ENCODE peak calls at places on chromosome 4, in four cellular contexts. V is body of pancreas, H is left lung, T is MCF 10A. B is an unnamed sample.

GRCh38 chr4:23368081-23368697 is 521.7 kb downstream of the PPARGC1A start:
- DNase-seq in V (no peak), T (peak), H (no peak), B (no peak)

GRCh38 chr4:126775485-126776106 is 857.2 kb upstream of the INTU start:
- DNase-seq in T (no peak), H (no peak), V (no peak), B (no peak)

GRCh38 chr4:157810137-157810774 is 362.6 kb downstream of the GASK1B start:
- DNase-seq in T (peak), H (no peak), V (no peak), B (no peak)

GRCh38 chr4:19831644-19832285 is 419.9 kb upstream of the SLIT2 start:
- DNase-seq in V (no peak), H (no peak), T (no peak), B (no peak)

GRCh38 chr4:176745902-176746301 is 46.8 kb downstream of the VEGFC start:
- DNase-seq in T (no peak), H (no peak), V (no peak), B (no peak)

GRCh38 chr4:154471924-154472323 is 19.7 kb downstream of the DCHS2 start:
- DNase-seq in V (no peak), H (no peak), T (peak), B (no peak)

GRCh38 chr4:149161247-149161646 is 654.4 kb downstream of the IQCM start:
- DNase-seq in V (no peak), T (peak), H (no peak), B (no peak)

GRCh38 chr4:17286737-17287460 is 225.0 kb downstream of the QDPR start:
- DNase-seq in V (no peak), T (no peak), H (no peak), B (no peak)

GRCh38 chr4:20194079-20195013 is 57.4 kb upstream of the SLIT2 start:
- DNase-seq in H (no peak), V (no peak), T (peak), B (no peak)

GRCh38 chr4:85543832-85544231 is 68.9 kb downstream of the ARHGAP24 start:
- DNase-seq in T (peak), H (no peak), V (no peak), B (no peak)

GRCh38 chr4:122617597-122618593 is 3.0 kb downstream of the IL21 start:
- DNase-seq in V (no peak), T (no peak), H (no peak), B (no peak)

GRCh38 chr4:61426229-61426628 is 226.1 kb downstream of the ADGRL3 start:
- DNase-seq in V (no peak), T (peak), H (no peak), B (no peak)

GRCh38 chr4:117467404-117467803 is 382.0 kb upstream of the TRAM1L1 start:
- DNase-seq in T (no peak), H (no peak), V (no peak), B (no peak)

GRCh38 chr4:3420956-3421355 is 20.8 kb upstream of the HGFAC start:
- DNase-seq in H (peak), T (no peak), V (no peak), B (no peak)

GRCh38 chr4:38581708-38582107 is 82.3 kb upstream of the KLF3 start:
- DNase-seq in T (no peak), H (no peak), V (no peak), B (no peak)

GRCh38 chr4:30763337-30763736 is 43.2 kb downstream of the PCDH7 start:
- DNase-seq in V (no peak), T (peak), H (no peak), B (no peak)

GRCh38 chr4:150237110-150237852 is 159.0 kb downstream of the DCLK2 start:
- DNase-seq in H (no peak), V (no peak), T (peak), B (no peak)

GRCh38 chr4:165027762-165028402 is 3.9 kb upstream of the TRIM60 start:
- DNase-seq in T (peak), V (no peak), H (no peak), B (no peak)

GRCh38 chr4:107689912-107690587 is 30.0 kb downstream of the PAPSS1 start:
- DNase-seq in T (peak), H (no peak), V (no peak), B (no peak)

GRCh38 chr4:52824603-52825310 is 37.4 kb upstream of the RASL11B start:
- DNase-seq in T (no peak), H (no peak), V (no peak), B (no peak)

GRCh38 chr4:26793750-26794149 is 66.9 kb upstream of the STIM2 start:
- DNase-seq in H (no peak), T (no peak), V (no peak), B (no peak)

GRCh38 chr4:140640150-140640748 is 71.5 kb upstream of the UCP1 start:
- DNase-seq in T (no peak), V (no peak), H (no peak), B (no peak)

GRCh38 chr4:47705326-47705981 is 132.4 kb downstream of the CORIN start:
- DNase-seq in V (no peak), T (peak), H (no peak), B (no peak)

GRCh38 chr4:108042927-108043326 is 53.2 kb downstream of the HADH start:
- DNase-seq in H (no peak), T (no peak), V (no peak), B (no peak)

GRCh38 chr4:83219991-83220360 is 64.6 kb downstream of the COQ2 start:
- DNase-seq in T (no peak), H (no peak), V (no peak), B (no peak)

DNA sequence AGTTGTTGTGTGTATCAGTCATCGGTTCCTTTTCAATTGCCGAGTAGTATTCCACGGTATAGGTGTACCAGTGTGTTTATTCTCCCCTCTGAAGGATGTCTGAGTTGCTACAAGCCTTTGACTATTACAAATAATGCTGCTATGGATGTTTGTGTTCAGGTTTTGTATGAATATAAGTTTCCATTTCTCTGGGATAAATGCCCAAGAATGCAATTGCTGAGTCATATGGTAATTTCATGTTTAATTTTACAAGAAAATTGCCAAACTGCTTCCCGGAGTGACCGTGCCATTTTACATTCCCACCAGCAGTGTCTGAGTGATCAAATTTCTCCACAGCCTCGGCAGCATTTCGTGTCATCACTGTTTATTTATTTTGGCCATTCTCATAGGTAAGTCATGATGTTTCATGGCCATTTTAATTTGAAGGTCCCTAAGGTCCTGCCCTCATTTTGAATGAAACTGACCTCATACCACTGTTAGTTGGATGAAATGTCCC is 73.9 kb downstream of the IRF2 start:
- DNase-seq in T (peak), V (no peak), H (no peak), B (no peak)
- TF ChIP-seq CTCF in T (no peak), V (peak), H (no peak), B (no peak)

GRCh38 chr4:169151671-169152070 is 119.1 kb downstream of the SH3RF1 start:
- DNase-seq in V (no peak), T (peak), H (no peak), B (no peak)

GRCh38 chr4:169150806-169151205 is 120.0 kb downstream of the SH3RF1 start:
- DNase-seq in H (no peak), T (no peak), V (no peak), B (no peak)

GRCh38 chr4:169153451-169153850 is 117.3 kb downstream of the SH3RF1 start:
- DNase-seq in T (no peak), H (no peak), V (no peak), B (no peak)

GRCh38 chr4:169152104-169152503 is 118.7 kb downstream of the SH3RF1 start:
- DNase-seq in T (no peak), V (no peak), H (no peak), B (no peak)

DNA sequence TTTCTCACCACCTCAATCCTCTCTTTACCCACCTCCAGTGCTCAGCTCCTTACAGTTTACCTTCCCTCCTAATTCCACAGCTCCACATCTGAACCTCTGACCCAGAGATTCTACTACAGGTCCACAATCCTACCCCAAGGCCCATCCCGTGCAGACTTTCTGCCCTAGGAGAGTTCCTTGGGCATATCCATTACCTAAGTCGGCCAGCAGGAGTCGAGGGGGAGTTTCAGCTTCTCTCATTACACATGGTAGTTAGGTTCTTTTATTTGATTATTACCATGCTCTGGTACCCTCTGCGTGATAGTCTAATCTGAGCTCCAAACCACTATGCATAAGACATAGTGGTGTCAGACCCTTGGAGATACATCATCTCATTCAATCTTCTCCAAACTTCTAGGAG is 117.9 kb downstream of the SH3RF1 start:
- DNase-seq in V (no peak), T (no peak), H (no peak), B (no peak)
- TF ChIP-seq CTCF in V (no peak), T (no peak), H (no peak), B (no peak)

DNA sequence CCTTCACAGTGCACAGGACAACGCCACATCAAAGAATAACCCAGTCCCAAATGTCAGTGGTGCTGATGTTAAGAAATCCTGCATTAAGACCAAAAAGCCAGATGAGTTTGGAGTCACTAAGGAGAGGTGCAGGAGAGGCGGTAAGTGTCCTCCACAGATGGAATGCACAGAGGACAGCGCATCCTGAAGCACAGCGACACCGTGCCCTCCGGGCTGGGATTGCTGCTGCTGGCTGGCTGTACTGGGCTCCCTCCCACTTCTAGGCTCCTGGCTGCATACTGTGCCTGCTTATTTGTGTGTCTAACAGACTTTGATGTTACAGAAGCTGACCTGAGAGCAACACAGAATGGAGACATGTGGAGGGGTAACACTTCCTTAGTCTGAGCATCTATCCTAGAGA is 325.6 kb upstream of the BOD1L1 start:
- DNase-seq in T (no peak), V (no peak), H (no peak), B (no peak)
- TF ChIP-seq CTCF in T (no peak), V (no peak), H (no peak), B (no peak)

GRCh38 chr4:67131224-67131623 is 414.1 kb downstream of the CENPC start:
- DNase-seq in H (no peak), T (no peak), V (no peak), B (no peak)

GRCh38 chr4:67130411-67130810 is 414.9 kb downstream of the CENPC start:
- DNase-seq in H (no peak), T (no peak), V (no peak), B (no peak)

GRCh38 chr4:67134616-67135015 is 410.7 kb downstream of the CENPC start:
- DNase-seq in T (no peak), H (no peak), V (no peak), B (no peak)
- TF ChIP-seq CTCF in T (no peak), H (no peak), V (no peak), B (no peak)

GRCh38 chr4:152408514-152409327 is 127.2 kb downstream of the FBXW7 start:
- DNase-seq in H (no peak), T (peak), V (no peak), B (no peak)
- TF ChIP-seq CTCF in H (peak), T (peak), V (peak), B (no peak)

B was measured in activated B cell treated with CpG ODN at 0.5 μM for 24 hours.